ENCODE peak calls at places on chromosomes 1 and 21, in five cellular contexts. Y is endothelial cell of umbilical vein, E is fibroblast of lung, I is H9, V is mesendoderm. L is an unnamed sample.

GRCh38 chr1:11330411-11330810 is 57.4 kb downstream of the UBIAD1 start:
- DNase-seq in E (no peak), Y (no peak), V (peak; percentile 55), I (no peak), L (no peak)

GRCh38 chr1:2611034-2611501 is 21.7 kb downstream of the MMEL1 start:
- DNase-seq in I (peak; percentile 92), Y (peak; percentile 12), E (peak; percentile 9), V (peak; percentile 73), L (peak; percentile 23)

GRCh38 chr1:47333922-47334764 is 553 bp downstream of the CMPK1 start:
- DNase-seq in V (peak; percentile 92), I (peak; percentile 76), Y (peak; percentile 78), E (peak; percentile 76), L (peak; percentile 95)

GRCh38 chr1:201274616-201275265 is 8.6 kb upstream of the PKP1 start:
- DNase-seq in I (no peak), E (no peak), Y (no peak), V (peak; percentile 40), L (no peak)

GRCh38 chr1:168386949-168387586 is 106.4 kb downstream of the TBX19 start:
- DNase-seq in E (no peak), I (peak; percentile 81), Y (no peak), V (peak; percentile 87), L (peak; percentile 14)

GRCh38 chr1:156627313-156627880 is 8.2 kb downstream of the HAPLN2 start:
- DNase-seq in V (peak; percentile 61), E (peak; percentile 29), I (peak; percentile 53), Y (peak; percentile 57), L (peak; percentile 63)

GRCh38 chr21:44006656-44007055 is 5.5 kb upstream of the TRAPPC10 start:
- DNase-seq in I (no peak), V (no peak), Y (no peak), E (no peak), L (peak; percentile 47)

GRCh38 chr1:171883844-171884243 is 42.5 kb downstream of the DNM3 start:
- DNase-seq in E (no peak), V (no peak), I (no peak), Y (no peak), L (no peak)

GRCh38 chr1:205510308-205510950 is 6.0 kb downstream of the CDK18 start:
- DNase-seq in Y (no peak), E (no peak), I (no peak), V (no peak), L (no peak)

GRCh38 chr1:156106624-156107488 is 7.7 kb upstream of the LMNA start:
- DNase-seq in I (peak; percentile 83), E (no peak), V (peak; percentile 99), Y (no peak), L (peak; percentile 71)

GRCh38 chr1:158714754-158715153 is 5.8 kb downstream of the OR6K3 start:
- DNase-seq in Y (no peak), E (no peak), V (no peak), I (no peak), L (no peak)

GRCh38 chr1:1777950-1778826 is at the start of gene NADK:
- DNase-seq in Y (peak; percentile 55), E (peak; percentile 39), V (peak; percentile 49), I (no peak), L (peak; percentile 86)

GRCh38 chr1:171742577-171742922 is 685 bp upstream of the VAMP4 start:
- DNase-seq in Y (no peak), V (no peak), E (peak; percentile 61), I (peak; percentile 41), L (peak; percentile 85)

GRCh38 chr1:243851129-243851756 is 1.2 kb upstream of the AKT3 start:
- DNase-seq in Y (no peak), V (no peak), E (peak; percentile 25), I (no peak), L (no peak)

GRCh38 chr1:226034482-226034881 is 28.0 kb upstream of the H3-3A start:
- DNase-seq in E (peak; percentile 100), I (no peak), V (no peak), Y (peak; percentile 89), L (peak; percentile 32)

GRCh38 chr1:229874150-229874549 is 192.9 kb upstream of the GALNT2 start:
- DNase-seq in Y (no peak), I (no peak), E (no peak), V (no peak), L (no peak)

DNA sequence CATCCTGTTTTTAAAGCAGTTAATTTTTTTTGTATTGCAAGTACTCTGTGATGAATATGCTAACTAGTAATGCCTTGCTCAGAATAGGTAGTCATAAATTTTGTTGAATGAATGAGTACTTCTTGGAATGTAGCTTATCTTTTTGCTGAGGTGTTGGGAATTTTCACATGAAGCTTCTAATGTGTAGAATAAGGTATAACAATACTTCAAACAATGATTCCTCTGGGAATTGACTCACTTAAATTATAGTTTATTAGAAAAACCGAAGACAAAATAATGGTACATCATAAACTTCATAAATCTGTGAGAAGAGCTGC is 13.9 kb downstream of the CDC14A start:
- DNase-seq in V (no peak), E (no peak), Y (no peak), I (no peak), L (no peak)
- H3K9ac ChIP-seq in V (no peak overlapping the region), E (no peak overlapping the region), Y (no peak overlapping the region), I (no peak overlapping the region), L (no peak overlapping the region)

GRCh38 chr1:247440001-247440620 is 17.8 kb downstream of the OR2B11 start:
- DNase-seq in E (no peak), V (no peak), Y (no peak), I (no peak), L (no peak)
- H3K4me1 ChIP-seq in E (no peaks in the 10 kb centered on the region), V (no peaks in the 10 kb centered on the region), Y (no peaks in the 10 kb centered on the region), I (no peaks in the 10 kb centered on the region), L (no peaks in the 10 kb centered on the region)

DNA sequence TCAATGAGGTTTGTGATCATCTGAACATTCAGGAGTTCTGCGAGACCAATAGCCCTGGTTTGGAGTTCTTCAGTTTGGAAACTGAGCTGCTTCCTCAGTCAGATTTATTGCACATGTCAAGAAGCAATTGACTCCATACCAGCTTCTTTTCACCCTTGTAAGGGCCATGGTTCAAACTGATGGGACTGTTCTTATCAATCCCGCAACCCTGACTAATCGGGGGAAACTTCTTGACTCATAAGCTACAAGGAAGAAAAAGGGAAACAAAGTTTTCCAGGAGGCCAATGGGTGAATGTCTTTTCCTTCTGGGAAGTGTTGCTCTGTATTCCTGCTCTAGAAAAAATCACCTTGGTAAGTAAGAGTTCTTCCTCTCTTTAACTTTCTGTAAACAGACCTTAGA is 187.9 kb downstream of the MIS18A start:
- DNase-seq in V (no peak), Y (no peak), E (no peak), I (no peak), L (no peak)
- H3K27me3 ChIP-seq in V (no peaks in the 10 kb centered on the region), Y (no peaks in the 10 kb centered on the region), E (no peaks in the 10 kb centered on the region), I (no peaks in the 10 kb centered on the region), L (no peaks in the 10 kb centered on the region)

GRCh38 chr1:40651138-40651857 is 14.2 kb downstream of the RIMS3 start:
- DNase-seq in E (no peak), I (no peak), Y (no peak), V (no peak), L (no peak)

GRCh38 chr1:40650075-40650474 is 15.4 kb downstream of the RIMS3 start:
- DNase-seq in Y (no peak), V (peak; percentile 69), I (peak; percentile 78), E (no peak), L (no peak)

GRCh38 chr1:40652979-40653378 is 12.5 kb downstream of the RIMS3 start:
- DNase-seq in V (no peak), Y (no peak), I (no peak), E (no peak), L (no peak)

GRCh38 chr1:40653851-40654537 is 11.5 kb downstream of the RIMS3 start:
- DNase-seq in Y (no peak), E (no peak), I (peak; percentile 73), V (peak; percentile 69), L (no peak)

GRCh38 chr1:40652452-40652851 is 13.0 kb downstream of the RIMS3 start:
- DNase-seq in I (no peak), V (no peak), Y (no peak), E (no peak), L (no peak)
- H3K9ac ChIP-seq in I (no peak overlapping the region), V (no peak overlapping the region), Y (no peak overlapping the region), E (no peak overlapping the region), L (no peak overlapping the region)

GRCh38 chr1:40049745-40050144 is 9.2 kb downstream of the CAP1 start:
- DNase-seq in E (no peak), Y (no peak), I (no peak), V (no peak), L (no peak)

GRCh38 chr1:40050863-40051262 is 10.3 kb downstream of the CAP1 start:
- DNase-seq in Y (no peak), V (no peak), E (no peak), I (no peak), L (no peak)

GRCh38 chr1:40057310-40058030 is 16.9 kb downstream of the CAP1 start:
- DNase-seq in V (peak; percentile 9), E (no peak), I (no peak), Y (peak; percentile 31), L (no peak)

GRCh38 chr1:40056519-40057309 is 16.2 kb downstream of the CAP1 start:
- DNase-seq in E (no peak), V (no peak), I (no peak), Y (no peak), L (no peak)

DNA sequence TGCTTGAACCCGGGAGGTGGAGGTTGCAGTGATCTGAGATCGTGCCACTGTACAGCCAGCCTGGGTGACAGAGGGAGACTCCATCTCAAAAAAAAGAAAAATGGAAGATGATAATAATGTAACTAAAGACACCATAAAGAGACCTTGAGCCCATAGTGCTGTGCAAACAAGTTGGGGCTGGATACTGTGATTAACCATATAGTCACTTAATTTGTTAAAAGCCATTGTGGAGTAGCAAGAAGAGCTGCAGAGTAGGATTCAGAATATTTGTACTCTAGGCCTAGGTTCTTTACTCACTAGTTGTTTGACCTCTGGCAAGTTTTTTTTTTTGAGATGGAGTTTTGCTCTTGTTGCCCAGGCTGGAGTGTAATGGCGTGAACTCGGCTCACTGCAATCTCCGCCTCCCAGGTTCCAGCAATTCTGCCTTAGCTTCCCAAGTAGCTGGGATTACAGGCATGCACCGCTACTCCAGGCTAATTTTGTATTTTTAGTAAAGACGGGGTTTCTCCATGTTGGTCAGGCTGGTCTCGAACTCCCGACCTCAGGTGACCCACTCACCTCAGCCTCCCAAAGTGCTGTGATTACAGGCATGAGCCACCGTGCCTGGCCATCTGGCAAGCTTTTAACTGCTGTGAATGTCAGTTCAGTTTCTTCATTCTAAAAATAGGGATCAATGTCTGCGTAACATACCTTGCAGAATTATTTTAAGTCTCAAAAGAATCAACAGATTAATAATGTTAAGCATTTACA is 12.8 kb downstream of the CAP1 start:
- DNase-seq in I (no peak), V (no peak), E (no peak), Y (no peak), L (no peak)
- H3K4me1 ChIP-seq in I (no peaks in the 10 kb centered on the region), V (no peaks in the 10 kb centered on the region), E (peaks cover 2% of the 10 kb centered on the region), Y (peaks cover 22% of the 10 kb centered on the region), L (peaks cover 9% of the 10 kb centered on the region)

DNA sequence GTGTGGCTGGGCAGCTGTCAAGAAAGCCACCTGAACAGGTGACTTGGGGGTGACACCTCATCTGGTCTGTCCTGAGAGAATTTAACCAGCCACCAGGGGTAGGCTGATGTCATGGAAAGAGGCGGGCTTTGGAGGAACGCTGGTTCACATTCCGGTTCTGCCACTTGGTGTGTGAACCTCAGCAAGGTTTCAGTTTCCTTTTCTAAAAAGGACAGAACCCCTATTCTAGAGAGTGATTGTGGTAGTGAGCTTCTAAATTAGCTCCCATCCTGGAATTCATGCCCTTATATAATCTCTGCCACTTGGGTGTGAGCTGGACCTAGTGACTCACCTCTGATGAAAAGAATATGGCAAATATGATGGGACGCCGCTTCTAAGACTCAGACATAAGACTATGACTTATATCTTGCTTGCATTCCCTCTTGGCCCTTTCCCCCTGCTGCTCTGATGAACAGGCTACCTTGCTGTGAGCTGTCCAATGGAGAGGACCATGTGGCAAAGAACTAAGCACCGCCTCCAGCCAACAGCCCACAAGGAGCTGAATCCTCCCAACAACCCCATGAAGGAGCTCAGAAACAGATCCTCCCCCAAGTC is 332.1 kb downstream of the RRAGC start:
- DNase-seq in V (peak; percentile 62), Y (no peak), I (peak; percentile 44), E (no peak), L (no peak)
- H3K27me3 ChIP-seq in V (no peaks in the 10 kb centered on the region), Y (no peaks in the 10 kb centered on the region), I (no peaks in the 10 kb centered on the region), E (no peaks in the 10 kb centered on the region), L (peaks cover 16% of the 10 kb centered on the region)

L was measured in adipocyte.